ENCODE peak calls at places on chromosomes 13 and 19, in four cellular contexts. One of them, this sample, is unnamed.

GRCh38 chr13:80562423-80562822 is 221.5 kb upstream of the SPRY2 start:
- DNase-seq in mesendoderm: no peak
- DNase-seq in aorta: no peak
- DNase-seq in RWPE1: no peak
- DNase-seq in this sample: no peak

GRCh38 chr13:78608254-78608704 is 4.9 kb upstream of the POU4F1 start:
- DNase-seq in aorta: no peak
- DNase-seq in mesendoderm: peak
- DNase-seq in RWPE1: no peak
- DNase-seq in this sample: peak

GRCh38 chr19:42111384-42111783 is 20.9 kb downstream of the POU2F2 start:
- DNase-seq in aorta: no peak
- DNase-seq in mesendoderm: no peak
- DNase-seq in RWPE1: peak
- DNase-seq in this sample: no peak

GRCh38 chr13:44403720-44404063 is 30.1 kb downstream of the SERP2 start:
- DNase-seq in RWPE1: no peak
- DNase-seq in mesendoderm: peak
- DNase-seq in aorta: no peak
- DNase-seq in this sample: no peak

GRCh38 chr13:32314968-32315254 is 252 bp downstream of the ZAR1L start:
- DNase-seq in aorta: peak
- DNase-seq in mesendoderm: peak
- DNase-seq in RWPE1: peak
- DNase-seq in this sample: peak

GRCh38 chr19:47713046-47714021 is at the start of gene EHD2:
- DNase-seq in aorta: peak
- DNase-seq in mesendoderm: peak
- DNase-seq in RWPE1: peak
- DNase-seq in this sample: peak

GRCh38 chr19:6087074-6087506 is 23.2 kb downstream of the RFX2 start:
- DNase-seq in mesendoderm: peak
- DNase-seq in aorta: no peak
- DNase-seq in RWPE1: no peak
- DNase-seq in this sample: peak

GRCh38 chr13:46111151-46111550 is 6.3 kb upstream of the CPB2 start:
- DNase-seq in aorta: no peak
- DNase-seq in mesendoderm: no peak
- DNase-seq in RWPE1: no peak
- DNase-seq in this sample: no peak

GRCh38 chr13:24737042-24737441 is 26.9 kb upstream of the RNF17 start:
- DNase-seq in RWPE1: no peak
- DNase-seq in aorta: no peak
- DNase-seq in mesendoderm: peak
- DNase-seq in this sample: peak

GRCh38 chr19:679418-680286 is 3.5 kb downstream of the FSTL3 start:
- DNase-seq in mesendoderm: peak
- DNase-seq in RWPE1: peak
- DNase-seq in aorta: peak
- DNase-seq in this sample: peak

GRCh38 chr19:4115818-4116385 is 8.0 kb downstream of the MAP2K2 start:
- DNase-seq in RWPE1: no peak
- DNase-seq in mesendoderm: no peak
- DNase-seq in aorta: no peak
- DNase-seq in this sample: no peak

GRCh38 chr19:33231511-33231910 is 5.9 kb upstream of the SLC7A10 start:
- DNase-seq in aorta: no peak
- DNase-seq in RWPE1: no peak
- DNase-seq in mesendoderm: no peak
- DNase-seq in this sample: no peak

GRCh38 chr19:10290876-10291553 is 1.3 kb downstream of the ICAM5 start:
- DNase-seq in RWPE1: peak
- DNase-seq in aorta: peak
- DNase-seq in mesendoderm: peak
- DNase-seq in this sample: peak

GRCh38 chr13:97274782-97275252 is 52.7 kb downstream of the MBNL2 start:
- DNase-seq in mesendoderm: no peak
- DNase-seq in aorta: no peak
- DNase-seq in RWPE1: peak
- DNase-seq in this sample: no peak

GRCh38 chr19:30649934-30650614 is 277.9 kb downstream of the ZNF536 start:
- DNase-seq in aorta: no peak
- DNase-seq in RWPE1: peak
- DNase-seq in mesendoderm: peak
- DNase-seq in this sample: peak

GRCh38 chr19:8615813-8616596 is 5.5 kb upstream of the ADAMTS10 start:
- DNase-seq in mesendoderm: peak
- DNase-seq in aorta: peak
- DNase-seq in RWPE1: peak
- DNase-seq in this sample: peak

GRCh38 chr13:44431150-44431549 is 57.5 kb downstream of the SERP2 start:
- DNase-seq in RWPE1: no peak
- DNase-seq in mesendoderm: peak
- DNase-seq in aorta: no peak
- DNase-seq in this sample: peak

GRCh38 chr13:50679321-50679720 is 164.2 kb downstream of the DLEU7 start:
- DNase-seq in aorta: no peak
- DNase-seq in mesendoderm: no peak
- DNase-seq in RWPE1: no peak
- DNase-seq in this sample: no peak

GRCh38 chr13:26300140-26300539 is 46.2 kb downstream of the CDK8 start:
- DNase-seq in aorta: no peak
- DNase-seq in RWPE1: peak
- DNase-seq in mesendoderm: no peak
- DNase-seq in this sample: no peak

GRCh38 chr13:52446265-52446664 is 4.2 kb downstream of the VPS36 start:
- DNase-seq in RWPE1: peak
- DNase-seq in mesendoderm: no peak
- DNase-seq in aorta: no peak
- DNase-seq in this sample: no peak

GRCh38 chr13:95403349-95404140 is 102.3 kb upstream of the ABCC4 start:
- DNase-seq in mesendoderm: peak
- DNase-seq in RWPE1: no peak
- DNase-seq in aorta: no peak
- DNase-seq in this sample: peak

GRCh38 chr19:45103625-45104319 is 10.8 kb downstream of the PPP1R37 start:
- DNase-seq in RWPE1: no peak
- DNase-seq in aorta: no peak
- DNase-seq in mesendoderm: peak
- DNase-seq in this sample: peak
- H3K27ac ChIP-seq in RWPE1: peak
- H3K27ac ChIP-seq in aorta: no peak
- H3K27ac ChIP-seq in mesendoderm: no peak
- H3K27ac ChIP-seq in this sample: peak

DNA sequence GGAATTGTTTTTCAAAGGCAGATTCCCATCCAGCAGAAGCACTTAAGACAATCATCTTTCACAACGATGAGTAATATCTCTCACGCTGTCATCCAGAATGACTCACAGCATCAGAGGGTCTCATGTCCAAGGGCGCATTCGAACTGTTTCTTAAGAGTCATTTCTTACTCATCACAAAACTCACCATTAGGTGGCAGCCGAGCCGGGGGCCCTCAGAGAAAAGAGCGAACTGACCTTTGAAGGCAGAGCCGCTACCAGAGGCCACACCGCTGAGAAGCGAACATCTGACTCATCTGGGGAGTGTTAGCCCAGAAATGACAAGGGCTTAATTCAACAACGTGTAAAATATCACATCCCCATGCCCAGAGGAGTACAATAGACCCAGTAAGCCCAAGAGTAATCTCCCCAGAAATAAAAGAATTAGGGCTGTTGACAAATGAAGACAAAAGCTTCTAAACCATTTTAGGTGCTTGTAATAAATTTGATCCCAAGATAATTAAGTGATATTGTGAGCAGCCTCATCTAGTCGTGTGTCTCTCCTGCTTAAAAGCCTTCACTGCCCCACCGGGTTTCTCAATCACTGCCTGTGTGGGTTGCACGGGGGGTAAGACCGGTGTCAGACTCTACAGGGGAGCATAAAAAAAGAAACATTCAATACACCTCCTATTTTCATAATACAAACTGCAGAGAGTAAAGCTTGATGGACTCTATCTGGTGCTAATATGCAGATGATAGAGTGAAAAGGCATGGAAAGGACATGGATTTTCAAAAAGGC is 96.2 kb downstream of the CYSLTR2 start:
- DNase-seq in mesendoderm: peak
- DNase-seq in RWPE1: peak
- DNase-seq in aorta: peak
- DNase-seq in this sample: peak
- H3K27ac ChIP-seq in mesendoderm: no peak
- H3K27ac ChIP-seq in RWPE1: peak
- H3K27ac ChIP-seq in aorta: no peak
- H3K27ac ChIP-seq in this sample: no peak

GRCh38 chr19:14082675-14082960 is 3.0 kb downstream of the C19orf67 start:
- DNase-seq in mesendoderm: no peak
- DNase-seq in RWPE1: no peak
- DNase-seq in aorta: no peak
- DNase-seq in this sample: no peak

GRCh38 chr19:14085309-14085995 is at the start of gene C19orf67:
- DNase-seq in aorta: no peak
- DNase-seq in RWPE1: no peak
- DNase-seq in mesendoderm: no peak
- DNase-seq in this sample: peak

GRCh38 chr19:14080887-14081796 is 4.4 kb downstream of the C19orf67 start:
- DNase-seq in RWPE1: peak
- DNase-seq in aorta: peak
- DNase-seq in mesendoderm: peak
- DNase-seq in this sample: peak

GRCh38 chr19:14078406-14078805 is 5.8 kb downstream of the MISP3 start:
- DNase-seq in RWPE1: no peak
- DNase-seq in mesendoderm: no peak
- DNase-seq in aorta: no peak
- DNase-seq in this sample: no peak

GRCh38 chr19:14081797-14082674 is 3.5 kb downstream of the C19orf67 start:
- DNase-seq in mesendoderm: no peak
- DNase-seq in aorta: peak
- DNase-seq in RWPE1: no peak
- DNase-seq in this sample: peak
- H3K27ac ChIP-seq in mesendoderm: no peak
- H3K27ac ChIP-seq in aorta: peak
- H3K27ac ChIP-seq in RWPE1: peak
- H3K27ac ChIP-seq in this sample: no peak

GRCh38 chr13:40673061-40673397 is 6.6 kb upstream of the FOXO1 start:
- DNase-seq in mesendoderm: no peak
- DNase-seq in aorta: no peak
- DNase-seq in RWPE1: no peak
- DNase-seq in this sample: no peak
- H3K27ac ChIP-seq in mesendoderm: no peak
- H3K27ac ChIP-seq in aorta: no peak
- H3K27ac ChIP-seq in RWPE1: no peak
- H3K27ac ChIP-seq in this sample: no peak

GRCh38 chr19:28685802-28686201 is 527.1 kb downstream of the UQCRFS1 start:
- DNase-seq in mesendoderm: no peak
- DNase-seq in RWPE1: no peak
- DNase-seq in aorta: no peak
- DNase-seq in this sample: no peak

GRCh38 chr19:28687296-28687695 is 525.7 kb downstream of the UQCRFS1 start:
- DNase-seq in mesendoderm: no peak
- DNase-seq in RWPE1: no peak
- DNase-seq in aorta: no peak
- DNase-seq in this sample: no peak

GRCh38 chr19:28691683-28692082 is 521.3 kb downstream of the UQCRFS1 start:
- DNase-seq in mesendoderm: no peak
- DNase-seq in aorta: no peak
- DNase-seq in RWPE1: no peak
- DNase-seq in this sample: no peak

DNA sequence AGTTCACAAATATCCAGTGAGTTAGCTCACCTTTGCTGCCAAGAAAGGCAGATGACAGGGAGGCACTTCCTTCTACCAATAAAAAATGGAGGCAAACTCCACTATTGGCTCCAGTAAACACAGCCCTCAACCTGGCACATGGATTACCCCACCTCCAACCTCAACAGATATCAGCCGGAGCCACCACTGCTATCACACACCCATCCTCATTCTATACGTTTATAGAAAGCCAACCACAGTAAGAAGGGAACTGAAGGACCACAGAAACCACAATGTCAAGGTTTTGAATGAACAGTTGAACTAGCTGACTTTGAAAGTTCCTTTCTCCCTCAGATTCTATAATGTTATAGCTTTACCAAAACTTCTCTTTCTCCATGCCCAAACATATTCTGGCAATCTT is 526.2 kb downstream of the UQCRFS1 start:
- DNase-seq in RWPE1: no peak
- DNase-seq in mesendoderm: no peak
- DNase-seq in aorta: no peak
- DNase-seq in this sample: no peak
- H3K27ac ChIP-seq in RWPE1: no peak
- H3K27ac ChIP-seq in mesendoderm: no peak
- H3K27ac ChIP-seq in aorta: no peak
- H3K27ac ChIP-seq in this sample: no peak

DNA sequence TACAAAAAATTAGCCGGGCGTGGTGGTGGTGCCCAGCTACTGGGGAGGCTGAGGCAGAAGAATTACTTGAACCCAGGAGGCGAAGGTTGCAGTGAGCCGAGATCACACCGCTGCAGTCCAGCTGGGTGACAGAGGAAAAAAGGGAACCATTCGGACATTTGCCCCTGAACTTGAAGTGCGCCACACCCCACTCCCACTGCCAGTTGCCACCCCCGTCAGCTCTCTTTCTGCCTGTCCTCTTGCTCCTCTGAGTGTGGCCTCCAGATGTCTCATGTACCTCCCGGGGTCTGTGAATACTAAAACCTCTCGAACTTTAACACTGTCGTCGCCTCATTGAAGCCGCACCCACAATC is 4.0 kb downstream of the FPR3 start:
- DNase-seq in mesendoderm: no peak
- DNase-seq in aorta: peak
- DNase-seq in RWPE1: no peak
- DNase-seq in this sample: no peak
- H3K27ac ChIP-seq in mesendoderm: no peak
- H3K27ac ChIP-seq in aorta: no peak
- H3K27ac ChIP-seq in RWPE1: peak
- H3K27ac ChIP-seq in this sample: no peak

GRCh38 chr13:20232556-20233277 is 598 bp upstream of the GJB6 start:
- DNase-seq in mesendoderm: no peak
- DNase-seq in aorta: no peak
- DNase-seq in RWPE1: no peak
- DNase-seq in this sample: no peak
- H3K27ac ChIP-seq in mesendoderm: no peak
- H3K27ac ChIP-seq in aorta: no peak
- H3K27ac ChIP-seq in RWPE1: no peak
- H3K27ac ChIP-seq in this sample: no peak